ENCODE peak calls at places on chromosome 20, in six cellular contexts. J is neuronal stem cell, F is H1, W is IMR-90, U is mesenchymal stem cell, R is H9. B is an unnamed sample.

GRCh38 chr20:830011-830521 is 3.4 kb upstream of the FAM110A start:
- DNase-seq in R (no peak), W (peak), F (no peak), J (no peak), U (peak), B (no peak)

GRCh38 chr20:49668181-49668877 is 45.3 kb downstream of the B4GALT5 start:
- DNase-seq in F (no peak), J (no peak), W (no peak), U (no peak), R (no peak), B (no peak)

GRCh38 chr20:34627458-34627857 is 49.4 kb downstream of the PIGU start:
- DNase-seq in U (no peak), F (no peak), W (no peak), J (no peak), R (no peak), B (no peak)

GRCh38 chr20:14879839-14880238 is 542.4 kb upstream of the FLRT3 start:
- DNase-seq in J (no peak), W (no peak), F (no peak), R (no peak), U (no peak), B (no peak)

GRCh38 chr20:3360752-3361151 is 46.7 kb downstream of the DNAAF9 start:
- DNase-seq in U (no peak), J (no peak), R (no peak), W (no peak), F (no peak), B (no peak)

GRCh38 chr20:63765082-63765873 is 25.7 kb downstream of the SLC2A4RG start:
- DNase-seq in R (no peak), F (no peak), U (no peak), J (no peak), W (no peak), B (no peak)

GRCh38 chr20:36861625-36861874 is 14.4 kb upstream of the TLDC2 start:
- DNase-seq in J (no peak), W (no peak), F (no peak), R (no peak), U (no peak), B (no peak)

GRCh38 chr20:2005359-2005758 is 11.5 kb upstream of the PDYN start:
- DNase-seq in J (no peak), F (no peak), W (peak), R (peak), U (peak), B (no peak)

GRCh38 chr20:1881240-1881835 is 13.9 kb upstream of the SIRPA start:
- DNase-seq in U (no peak), R (no peak), J (no peak), W (no peak), F (no peak), B (no peak)

GRCh38 chr20:43681468-43681942 is 14.6 kb downstream of the MYBL2 start:
- DNase-seq in R (no peak), U (peak), W (no peak), J (no peak), F (no peak), B (peak)

GRCh38 chr20:43686820-43687219 is 19.9 kb downstream of the MYBL2 start:
- DNase-seq in W (no peak), U (no peak), F (no peak), R (no peak), J (no peak), B (no peak)

GRCh38 chr20:43680976-43681375 is 14.1 kb downstream of the MYBL2 start:
- DNase-seq in W (no peak), U (no peak), J (no peak), R (no peak), F (no peak), B (no peak)

GRCh38 chr20:43682446-43682845 is 15.5 kb downstream of the MYBL2 start:
- DNase-seq in F (no peak), W (no peak), R (no peak), J (no peak), U (no peak), B (no peak)

GRCh38 chr20:43681991-43682410 is 15.1 kb downstream of the MYBL2 start:
- DNase-seq in U (no peak), W (no peak), R (no peak), F (no peak), J (no peak), B (no peak)
- H3K9ac ChIP-seq in U (peak), W (no peak), R (no peak), F (no peak), J (no peak), B (no peak)

GRCh38 chr20:59405226-59405815 is 104.9 kb downstream of the EDN3 start:
- DNase-seq in U (no peak), J (no peak), R (no peak), W (no peak), F (no peak), B (no peak)

GRCh38 chr20:59405819-59406218 is 105.4 kb downstream of the EDN3 start:
- DNase-seq in U (no peak), F (no peak), W (no peak), R (no peak), J (no peak), B (no peak)

GRCh38 chr20:59404749-59405148 is 104.3 kb downstream of the EDN3 start:
- DNase-seq in F (no peak), W (no peak), U (no peak), J (no peak), R (no peak), B (no peak)

GRCh38 chr20:59403962-59404314 is 103.5 kb downstream of the EDN3 start:
- DNase-seq in U (no peak), F (no peak), W (no peak), J (no peak), R (no peak), B (no peak)

GRCh38 chr20:59406446-59406845 is 106.0 kb downstream of the EDN3 start:
- DNase-seq in J (no peak), R (no peak), U (no peak), W (no peak), F (no peak), B (no peak)
- H2BK5ac ChIP-seq in J (no peak), R (no peak), U (no peak), W (no peak), F (no peak), B (no peak)

DNA sequence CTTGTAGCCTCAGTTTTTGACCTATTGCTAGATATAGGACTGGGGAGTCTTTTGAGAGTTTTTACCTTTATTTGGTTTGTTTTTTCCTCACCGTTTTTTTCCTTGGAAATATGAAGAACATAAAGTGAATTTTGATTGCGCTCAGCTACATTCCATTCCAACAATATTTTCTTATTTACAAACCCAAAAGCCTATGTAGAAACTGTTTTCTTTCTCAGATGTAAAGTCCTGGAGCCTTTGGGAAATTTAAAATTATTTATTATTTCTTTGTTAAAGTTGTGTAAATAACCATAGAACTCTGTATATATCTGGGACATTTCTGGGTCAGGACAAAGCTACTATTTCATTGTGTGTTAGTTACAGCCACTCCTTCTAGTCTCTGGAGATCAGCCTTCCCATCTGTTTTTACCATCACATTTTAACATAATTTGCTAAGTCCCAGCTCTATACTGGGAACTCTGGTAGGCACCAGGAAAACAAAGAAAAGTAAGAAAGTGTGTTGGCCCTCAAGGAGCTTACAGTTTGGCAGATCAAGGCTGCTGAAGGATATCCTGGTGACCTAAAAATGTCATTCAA is 68.8 kb downstream of the JAG1 start:
- DNase-seq in J (no peak), R (no peak), F (no peak), W (no peak), U (no peak), B (no peak)
- H3K9ac ChIP-seq in J (no peak), R (no peak), F (no peak), W (no peak), U (peak), B (no peak)

GRCh38 chr20:61083431-61083830 is 168.6 kb upstream of the CDH4 start:
- DNase-seq in U (no peak), J (no peak), W (no peak), F (no peak), R (no peak), B (no peak)
- H2BK5ac ChIP-seq in U (no peak), J (no peak), W (no peak), F (no peak), R (no peak), B (no peak)

GRCh38 chr20:46351357-46352058 is 43.2 kb upstream of the CDH22 start:
- DNase-seq in R (no peak), F (no peak), W (no peak), J (no peak), U (no peak), B (no peak)

GRCh38 chr20:46349742-46350056 is 41.4 kb upstream of the CDH22 start:
- DNase-seq in F (no peak), W (no peak), U (no peak), R (no peak), J (no peak), B (no peak)

GRCh38 chr20:46352370-46352938 is 44.2 kb upstream of the CDH22 start:
- DNase-seq in W (no peak), R (no peak), J (no peak), F (no peak), U (no peak), B (no peak)

GRCh38 chr20:46350201-46350985 is 42.1 kb upstream of the CDH22 start:
- DNase-seq in U (peak), W (peak), J (peak), R (peak), F (no peak), B (peak)

DNA sequence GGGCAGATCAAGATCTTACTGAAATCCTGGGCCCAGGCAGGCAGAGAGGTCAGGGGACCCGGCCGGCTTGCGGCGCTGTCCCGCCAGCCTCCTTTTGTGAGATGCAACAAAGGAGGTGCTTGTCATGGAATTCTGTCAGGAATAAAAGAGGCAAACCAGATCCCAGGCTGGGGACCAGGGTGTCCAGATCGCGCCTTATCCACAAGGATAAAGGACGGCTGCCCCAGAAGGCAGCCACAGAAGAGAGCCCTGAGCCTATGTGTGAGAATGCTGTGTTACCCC is 42.6 kb upstream of the CDH22 start:
- DNase-seq in R (peak), U (no peak), F (no peak), W (no peak), J (peak), B (no peak)
- H3K9ac ChIP-seq in R (no peak), U (peak), F (no peak), W (peak), J (no peak), B (peak)

B was measured in mesendoderm.